ENCODE peak calls at places on chromosome 2, in ten cellular contexts. Q is ureter, E is DMS153, L is non-pigmented ciliary epithelial cell, R is naive B cell, G is DMS79, H is NCI-H460, C is MV-4-11, M is body of pancreas, J is left ventricle myocardium inferior. U is an unnamed sample.

GRCh38 chr2:63049291-63050185 is 1.1 kb upstream of the OTX1 start:
- DNase-seq in C (no peak), E (no peak), H (peak), M (no peak), J (no peak), R (peak), L (no peak), G (no peak), Q (no peak), U (no peak)

GRCh38 chr2:121210691-121211090 is 74.3 kb downstream of the TFCP2L1 start:
- DNase-seq in H (no peak), M (peak), J (peak), R (no peak), Q (no peak), L (no peak), C (no peak), G (no peak), E (no peak), U (no peak)

GRCh38 chr2:239581352-239581901 is 180.6 kb upstream of the HDAC4 start:
- DNase-seq in G (no peak), C (no peak), M (no peak), Q (no peak), R (no peak), L (no peak), J (no peak), E (no peak), H (no peak), U (peak)

GRCh38 chr2:71865391-71865965 is 282.2 kb downstream of the CYP26B1 start:
- DNase-seq in G (no peak), R (no peak), H (no peak), Q (no peak), E (no peak), J (no peak), C (no peak), L (no peak), M (no peak), U (no peak)

GRCh38 chr2:143279672-143280071 is 150.5 kb downstream of the ARHGAP15 start:
- DNase-seq in J (no peak), M (no peak), H (no peak), Q (no peak), R (no peak), C (no peak), G (no peak), E (no peak), L (no peak), U (no peak)

GRCh38 chr2:172693529-172694185 is 42.0 kb upstream of the RAPGEF4 start:
- DNase-seq in M (no peak), J (no peak), E (no peak), G (no peak), L (no peak), H (peak), C (peak), Q (no peak), R (no peak), U (no peak)

GRCh38 chr2:19676770-19677169 is 225.0 kb downstream of the TTC32 start:
- DNase-seq in H (no peak), Q (no peak), R (no peak), E (no peak), J (no peak), C (no peak), M (no peak), G (no peak), L (no peak), U (no peak)

GRCh38 chr2:200356306-200356705 is 49.8 kb downstream of the SPATS2L start:
- DNase-seq in E (no peak), M (no peak), R (no peak), H (no peak), G (no peak), C (no peak), J (no peak), L (no peak), Q (no peak), U (no peak)

GRCh38 chr2:177905640-177906039 is 166.9 kb downstream of the PDE11A start:
- DNase-seq in C (no peak), L (no peak), G (no peak), J (no peak), R (no peak), Q (no peak), H (no peak), M (no peak), E (no peak), U (no peak)

GRCh38 chr2:5520352-5520996 is 171.7 kb upstream of the SOX11 start:
- DNase-seq in C (no peak), G (no peak), E (no peak), J (peak), L (no peak), Q (no peak), M (no peak), R (no peak), H (no peak), U (peak)

GRCh38 chr2:30380824-30381223 is 66.2 kb upstream of the LCLAT1 start:
- DNase-seq in C (no peak), M (no peak), R (no peak), E (no peak), J (no peak), H (no peak), L (no peak), G (no peak), Q (no peak), U (no peak)

GRCh38 chr2:222052934-222053367 is 245.8 kb downstream of the PAX3 start:
- DNase-seq in H (no peak), Q (no peak), L (no peak), J (no peak), C (no peak), E (no peak), M (no peak), R (no peak), G (no peak), U (no peak)

GRCh38 chr2:28209312-28209711 is 183.3 kb upstream of the FOSL2 start:
- DNase-seq in E (no peak), H (no peak), L (no peak), J (no peak), Q (no peak), M (no peak), G (no peak), R (no peak), C (no peak), U (no peak)

GRCh38 chr2:138421315-138421970 is 80.1 kb upstream of the SPOPL start:
- DNase-seq in Q (no peak), L (no peak), C (no peak), J (no peak), H (peak), M (no peak), E (no peak), G (no peak), R (no peak), U (no peak)

GRCh38 chr2:178530625-178531142 is 50.4 kb downstream of the PLEKHA3 start:
- DNase-seq in L (no peak), G (no peak), Q (no peak), H (no peak), E (no peak), R (peak), C (peak), J (no peak), M (no peak), U (no peak)

GRCh38 chr2:119156105-119156890 is 2.3 kb downstream of the C1QL2 start:
- DNase-seq in Q (no peak), H (no peak), M (no peak), G (no peak), C (no peak), E (no peak), R (no peak), J (no peak), L (no peak), U (no peak)

GRCh38 chr2:216553093-216553478 is 54.4 kb downstream of the RPL37A start:
- DNase-seq in E (no peak), H (no peak), R (no peak), Q (no peak), G (no peak), L (no peak), M (no peak), C (no peak), J (no peak), U (no peak)

GRCh38 chr2:172667926-172668325 is 67.7 kb upstream of the RAPGEF4 start:
- DNase-seq in L (no peak), G (no peak), R (no peak), H (no peak), Q (no peak), E (no peak), C (no peak), J (no peak), M (no peak), U (no peak)

GRCh38 chr2:70946832-70947442 is 11.2 kb downstream of the ATP6V1B1 start:
- DNase-seq in M (peak), E (peak), L (no peak), C (peak), G (peak), J (no peak), Q (peak), H (peak), R (peak), U (peak)

GRCh38 chr2:218727502-218728165 is 17.0 kb downstream of the TTLL4 start:
- DNase-seq in C (peak), L (no peak), H (peak), R (no peak), J (no peak), Q (no peak), E (no peak), M (no peak), G (no peak), U (no peak)

GRCh38 chr2:176986579-176986978 is 226.0 kb upstream of the HNRNPA3 start:
- DNase-seq in M (no peak), H (no peak), E (no peak), G (no peak), J (no peak), R (no peak), L (no peak), C (no peak), Q (no peak), U (no peak)

GRCh38 chr2:102792538-102793208 is 30.8 kb downstream of the TMEM182 start:
- DNase-seq in J (no peak), C (peak), G (no peak), L (no peak), M (no peak), Q (no peak), H (no peak), R (no peak), E (no peak), U (no peak)

GRCh38 chr2:219434718-219435525 is at the start of gene SPEG:
- DNase-seq in M (no peak), J (no peak), R (no peak), L (no peak), C (no peak), H (no peak), E (no peak), Q (no peak), G (no peak), U (peak)

GRCh38 chr2:26816893-26817292 is 31.0 kb downstream of the CENPA start:
- DNase-seq in M (no peak), E (no peak), G (no peak), C (no peak), H (no peak), J (no peak), R (no peak), Q (no peak), L (no peak), U (no peak)

GRCh38 chr2:238090887-238091286 is 9.3 kb upstream of the ESPNL start:
- DNase-seq in Q (no peak), J (no peak), C (no peak), R (no peak), M (no peak), H (no peak), L (no peak), E (no peak), G (no peak), U (no peak)

GRCh38 chr2:9748586-9748985 is 94.7 kb upstream of the TAF1B start:
- DNase-seq in H (no peak), L (no peak), R (no peak), J (no peak), E (peak), Q (no peak), M (no peak), G (no peak), C (no peak), U (no peak)

GRCh38 chr2:97979894-97980293 is 15.9 kb downstream of the TMEM131 start:
- DNase-seq in C (peak), L (no peak), R (no peak), M (no peak), H (no peak), E (no peak), J (no peak), Q (no peak), G (no peak), U (no peak)

GRCh38 chr2:229675569-229675968 is 38.8 kb downstream of the DNER start:
- DNase-seq in J (no peak), R (no peak), Q (no peak), H (no peak), L (no peak), E (peak), M (peak), G (peak), C (no peak), U (no peak)

GRCh38 chr2:219452361-219453317 is 18.0 kb downstream of the SPEG start:
- DNase-seq in R (no peak), M (no peak), C (peak), L (peak), Q (peak), G (no peak), E (no peak), J (no peak), H (no peak), U (peak)

GRCh38 chr2:151344906-151345305 is 12.5 kb upstream of the TNFAIP6 start:
- DNase-seq in E (no peak), C (peak), G (no peak), R (no peak), L (no peak), J (no peak), H (no peak), Q (no peak), M (no peak), U (no peak)

GRCh38 chr2:120881981-120882788 is 146.5 kb downstream of the GLI2 start:
- DNase-seq in L (no peak), E (no peak), J (peak), Q (no peak), H (no peak), G (peak), M (peak), R (no peak), C (no peak), U (no peak)

GRCh38 chr2:169480079-169480465 is 778 bp downstream of the BBS5 start:
- DNase-seq in J (no peak), M (no peak), G (no peak), L (no peak), E (no peak), Q (no peak), R (no peak), H (no peak), C (no peak), U (no peak)

GRCh38 chr2:73746015-73746876 is 9.1 kb upstream of the TPRKB start:
- DNase-seq in G (no peak), L (no peak), C (no peak), H (no peak), J (no peak), M (no peak), E (no peak), R (no peak), Q (no peak), U (no peak)

GRCh38 chr2:199144036-199144435 is 313.7 kb downstream of the SATB2 start:
- DNase-seq in L (no peak), E (no peak), H (no peak), G (no peak), M (no peak), Q (no peak), J (no peak), R (no peak), C (no peak), U (no peak)

GRCh38 chr2:184835081-184835728 is 236.9 kb downstream of the ZNF804A start:
- DNase-seq in J (no peak), Q (no peak), E (no peak), R (no peak), M (no peak), G (no peak), C (no peak), L (no peak), H (no peak), U (no peak)

GRCh38 chr2:127358044-127358443 is 29.7 kb downstream of the MAP3K2 start:
- DNase-seq in R (no peak), G (no peak), E (no peak), C (no peak), J (no peak), Q (no peak), L (no peak), M (no peak), H (no peak), U (no peak)

GRCh38 chr2:228675042-228675441 is 493.6 kb upstream of the SPHKAP start:
- DNase-seq in E (no peak), H (no peak), G (no peak), R (no peak), Q (no peak), C (no peak), J (no peak), M (no peak), L (no peak), U (peak)